ENCODE peak calls at places on chromosomes 12 and 14, in ten cellular contexts. One of them, this sample, is unnamed.

GRCh38 chr12:11949738-11950403 is 120.9 kb upstream of the BCL2L14 start:
- DNase-seq in epithelial cell of esophagus: no peak
- DNase-seq in mesothelial cell of epicardium: no peak
- DNase-seq in tibial nerve: no peak
- DNase-seq in BJ: no peak
- DNase-seq in dorsolateral prefrontal cortex: no peak
- DNase-seq in body of pancreas: peak; percentile 61
- DNase-seq in GM12864: no peak
- DNase-seq in GM13976: no peak
- DNase-seq in fibroblast of lung: no peak
- DNase-seq in this sample: no peak

GRCh38 chr12:11797317-11797913 is 147.9 kb downstream of the ETV6 start:
- DNase-seq in body of pancreas: no peak
- DNase-seq in tibial nerve: no peak
- DNase-seq in epithelial cell of esophagus: no peak
- DNase-seq in GM13976: no peak
- DNase-seq in GM12864: no peak
- DNase-seq in mesothelial cell of epicardium: no peak
- DNase-seq in dorsolateral prefrontal cortex: no peak
- DNase-seq in BJ: peak; percentile 76
- DNase-seq in fibroblast of lung: peak; percentile 72
- DNase-seq in this sample: no peak

GRCh38 chr12:110266980-110267620 is 13.9 kb upstream of the ATP2A2 start:
- DNase-seq in epithelial cell of esophagus: peak; percentile 35
- DNase-seq in GM12864: no peak
- DNase-seq in mesothelial cell of epicardium: peak; percentile 76
- DNase-seq in dorsolateral prefrontal cortex: no peak
- DNase-seq in GM13976: no peak
- DNase-seq in tibial nerve: no peak
- DNase-seq in BJ: peak; percentile 70
- DNase-seq in body of pancreas: peak; percentile 27
- DNase-seq in fibroblast of lung: peak; percentile 65
- DNase-seq in this sample: no peak

GRCh38 chr12:44874981-44875416 is 1.1 kb downstream of the NELL2 start:
- DNase-seq in GM12864: no peak
- DNase-seq in epithelial cell of esophagus: no peak
- DNase-seq in fibroblast of lung: no peak
- DNase-seq in body of pancreas: no peak
- DNase-seq in GM13976: peak; percentile 29
- DNase-seq in BJ: no peak
- DNase-seq in tibial nerve: no peak
- DNase-seq in mesothelial cell of epicardium: no peak
- DNase-seq in dorsolateral prefrontal cortex: peak; percentile 40
- DNase-seq in this sample: no peak

GRCh38 chr12:70230934-70231606 is 12.2 kb upstream of the CNOT2 start:
- DNase-seq in dorsolateral prefrontal cortex: no peak
- DNase-seq in body of pancreas: no peak
- DNase-seq in epithelial cell of esophagus: no peak
- DNase-seq in mesothelial cell of epicardium: no peak
- DNase-seq in BJ: no peak
- DNase-seq in GM13976: no peak
- DNase-seq in tibial nerve: no peak
- DNase-seq in GM12864: no peak
- DNase-seq in fibroblast of lung: no peak
- DNase-seq in this sample: no peak

GRCh38 chr12:94277426-94278000 is 129.1 kb downstream of the PLXNC1 start:
- DNase-seq in epithelial cell of esophagus: no peak
- DNase-seq in BJ: no peak
- DNase-seq in dorsolateral prefrontal cortex: peak; percentile 59
- DNase-seq in GM12864: no peak
- DNase-seq in body of pancreas: no peak
- DNase-seq in fibroblast of lung: peak; percentile 73
- DNase-seq in GM13976: no peak
- DNase-seq in tibial nerve: peak; percentile 53
- DNase-seq in mesothelial cell of epicardium: no peak
- DNase-seq in this sample: no peak

GRCh38 chr12:106975098-106975497 is 11.8 kb downstream of the MTERF2 start:
- DNase-seq in tibial nerve: no peak
- DNase-seq in epithelial cell of esophagus: no peak
- DNase-seq in body of pancreas: no peak
- DNase-seq in fibroblast of lung: no peak
- DNase-seq in BJ: no peak
- DNase-seq in mesothelial cell of epicardium: no peak
- DNase-seq in GM12864: no peak
- DNase-seq in dorsolateral prefrontal cortex: no peak
- DNase-seq in GM13976: no peak
- DNase-seq in this sample: no peak

GRCh38 chr12:50187084-50187900 is 20.1 kb upstream of the CERS5 start:
- DNase-seq in BJ: peak; percentile 94
- DNase-seq in body of pancreas: no peak
- DNase-seq in fibroblast of lung: peak; percentile 80
- DNase-seq in GM13976: peak; percentile 58
- DNase-seq in mesothelial cell of epicardium: no peak
- DNase-seq in GM12864: no peak
- DNase-seq in dorsolateral prefrontal cortex: no peak
- DNase-seq in tibial nerve: no peak
- DNase-seq in epithelial cell of esophagus: no peak
- DNase-seq in this sample: no peak

GRCh38 chr12:65958456-65958855 is 134.2 kb downstream of the HMGA2 start:
- DNase-seq in GM12864: no peak
- DNase-seq in BJ: no peak
- DNase-seq in tibial nerve: no peak
- DNase-seq in mesothelial cell of epicardium: no peak
- DNase-seq in GM13976: no peak
- DNase-seq in epithelial cell of esophagus: peak; percentile 92
- DNase-seq in fibroblast of lung: no peak
- DNase-seq in dorsolateral prefrontal cortex: no peak
- DNase-seq in body of pancreas: peak; percentile 8
- DNase-seq in this sample: no peak

GRCh38 chr14:105487449-105487985 is 831 bp downstream of the CRIP1 start:
- DNase-seq in BJ: no peak
- DNase-seq in dorsolateral prefrontal cortex: no peak
- DNase-seq in tibial nerve: no peak
- DNase-seq in mesothelial cell of epicardium: no peak
- DNase-seq in epithelial cell of esophagus: no peak
- DNase-seq in fibroblast of lung: no peak
- DNase-seq in GM12864: no peak
- DNase-seq in body of pancreas: no peak
- DNase-seq in GM13976: no peak
- DNase-seq in this sample: no peak

GRCh38 chr12:118625050-118625675 is 248.8 kb downstream of the SUDS3 start:
- DNase-seq in BJ: no peak
- DNase-seq in body of pancreas: no peak
- DNase-seq in tibial nerve: no peak
- DNase-seq in dorsolateral prefrontal cortex: no peak
- DNase-seq in mesothelial cell of epicardium: no peak
- DNase-seq in GM12864: no peak
- DNase-seq in fibroblast of lung: no peak
- DNase-seq in epithelial cell of esophagus: no peak
- DNase-seq in GM13976: no peak
- DNase-seq in this sample: no peak

GRCh38 chr14:52551696-52552062 is 626 bp downstream of the TXNDC16 start:
- DNase-seq in dorsolateral prefrontal cortex: no peak
- DNase-seq in GM12864: no peak
- DNase-seq in BJ: no peak
- DNase-seq in fibroblast of lung: peak; percentile 52
- DNase-seq in mesothelial cell of epicardium: no peak
- DNase-seq in GM13976: peak; percentile 20
- DNase-seq in epithelial cell of esophagus: peak; percentile 24
- DNase-seq in tibial nerve: no peak
- DNase-seq in body of pancreas: peak; percentile 22
- DNase-seq in this sample: no peak

GRCh38 chr12:13204428-13204827 is 7.9 kb downstream of the EMP1 start:
- DNase-seq in body of pancreas: no peak
- DNase-seq in BJ: no peak
- DNase-seq in GM13976: no peak
- DNase-seq in GM12864: no peak
- DNase-seq in mesothelial cell of epicardium: no peak
- DNase-seq in tibial nerve: no peak
- DNase-seq in dorsolateral prefrontal cortex: no peak
- DNase-seq in fibroblast of lung: peak; percentile 90
- DNase-seq in epithelial cell of esophagus: no peak
- DNase-seq in this sample: no peak

GRCh38 chr12:7905071-7905470 is 30.9 kb downstream of the SLC2A3 start:
- DNase-seq in body of pancreas: no peak
- DNase-seq in GM13976: no peak
- DNase-seq in BJ: no peak
- DNase-seq in mesothelial cell of epicardium: no peak
- DNase-seq in GM12864: no peak
- DNase-seq in tibial nerve: no peak
- DNase-seq in dorsolateral prefrontal cortex: no peak
- DNase-seq in fibroblast of lung: peak; percentile 48
- DNase-seq in epithelial cell of esophagus: no peak
- DNase-seq in this sample: no peak

GRCh38 chr14:82055511-82055910 is 521.9 kb upstream of the SEL1L start:
- DNase-seq in BJ: no peak
- DNase-seq in GM13976: no peak
- DNase-seq in dorsolateral prefrontal cortex: no peak
- DNase-seq in body of pancreas: no peak
- DNase-seq in tibial nerve: no peak
- DNase-seq in epithelial cell of esophagus: no peak
- DNase-seq in mesothelial cell of epicardium: no peak
- DNase-seq in fibroblast of lung: no peak
- DNase-seq in GM12864: no peak
- DNase-seq in this sample: no peak

GRCh38 chr12:108696111-108696995 is 35.0 kb downstream of the CORO1C start:
- DNase-seq in body of pancreas: no peak
- DNase-seq in BJ: peak; percentile 57
- DNase-seq in mesothelial cell of epicardium: no peak
- DNase-seq in fibroblast of lung: peak; percentile 99
- DNase-seq in GM13976: no peak
- DNase-seq in dorsolateral prefrontal cortex: no peak
- DNase-seq in tibial nerve: no peak
- DNase-seq in epithelial cell of esophagus: peak; percentile 99
- DNase-seq in GM12864: no peak
- DNase-seq in this sample: no peak

GRCh38 chr14:25406818-25407217 is 356.9 kb upstream of the STXBP6 start:
- DNase-seq in dorsolateral prefrontal cortex: no peak
- DNase-seq in BJ: no peak
- DNase-seq in epithelial cell of esophagus: peak; percentile 52
- DNase-seq in mesothelial cell of epicardium: no peak
- DNase-seq in GM13976: no peak
- DNase-seq in GM12864: no peak
- DNase-seq in tibial nerve: no peak
- DNase-seq in fibroblast of lung: no peak
- DNase-seq in body of pancreas: peak; percentile 44
- DNase-seq in this sample: no peak

GRCh38 chr12:85076688-85077430 is 40.7 kb downstream of the LRRIQ1 start:
- DNase-seq in epithelial cell of esophagus: peak; percentile 94
- DNase-seq in GM13976: peak; percentile 7
- DNase-seq in BJ: peak; percentile 37
- DNase-seq in body of pancreas: peak; percentile 4
- DNase-seq in dorsolateral prefrontal cortex: no peak
- DNase-seq in mesothelial cell of epicardium: no peak
- DNase-seq in fibroblast of lung: peak; percentile 83
- DNase-seq in tibial nerve: no peak
- DNase-seq in GM12864: no peak
- DNase-seq in this sample: no peak

DNA sequence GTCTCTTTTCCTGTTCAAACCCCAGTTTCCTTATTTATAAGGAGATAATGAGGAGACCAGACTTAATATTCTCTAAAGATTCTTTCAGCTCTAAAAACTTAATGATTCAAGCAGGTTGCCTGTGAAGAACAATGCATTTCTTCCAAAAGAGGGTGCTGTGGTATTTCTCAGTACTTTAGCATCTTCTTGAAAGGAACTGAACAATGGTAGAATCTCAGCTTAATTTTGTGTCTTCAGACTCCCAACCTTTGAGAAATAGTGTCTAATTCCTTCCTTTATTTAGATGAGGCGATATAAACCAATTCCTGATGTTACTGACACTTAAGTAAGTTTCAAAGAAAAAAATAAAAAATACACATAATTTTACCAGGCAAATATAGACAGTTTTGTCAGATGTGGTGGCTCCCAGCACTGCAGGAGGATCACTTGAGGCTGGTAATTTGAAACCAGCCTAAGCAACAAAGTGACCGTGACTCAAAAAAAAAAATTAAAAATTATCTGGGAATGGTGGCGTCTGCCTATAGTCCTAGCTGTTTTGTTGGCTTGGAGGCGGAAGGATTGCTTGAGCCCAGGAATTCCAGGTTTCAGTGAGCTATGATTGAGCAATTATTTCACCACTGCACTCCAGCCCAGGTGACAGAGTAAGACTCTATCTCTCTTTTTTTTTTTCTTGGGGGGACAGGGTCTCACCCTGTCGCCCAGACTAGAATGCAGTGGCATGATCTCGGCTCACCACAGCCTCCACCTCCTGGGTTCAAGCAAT is 76.9 kb upstream of the PSMA6 start:
- DNase-seq in GM13976: peak; percentile 42
- DNase-seq in tibial nerve: no peak
- DNase-seq in GM12864: peak; percentile 16
- DNase-seq in body of pancreas: no peak
- DNase-seq in fibroblast of lung: peak; percentile 83
- DNase-seq in epithelial cell of esophagus: peak; percentile 64
- DNase-seq in BJ: peak; percentile 29
- DNase-seq in mesothelial cell of epicardium: no peak
- DNase-seq in dorsolateral prefrontal cortex: no peak
- DNase-seq in this sample: no peak
- TF ChIP-seq CTCF in GM13976: peak; percentile 24
- TF ChIP-seq CTCF in tibial nerve: peak; percentile 58
- TF ChIP-seq CTCF in GM12864: peak; percentile 27
- TF ChIP-seq CTCF in body of pancreas: peak; percentile 24
- TF ChIP-seq CTCF in fibroblast of lung: peak; percentile 50
- TF ChIP-seq CTCF in epithelial cell of esophagus: peak; percentile 33
- TF ChIP-seq CTCF in BJ: peak; percentile 65
- TF ChIP-seq CTCF in mesothelial cell of epicardium: no peak
- TF ChIP-seq CTCF in dorsolateral prefrontal cortex: peak; percentile 59
- TF ChIP-seq CTCF in this sample: peak; percentile 47

GRCh38 chr12:43676183-43676813 is 82.3 kb downstream of the PUS7L start:
- DNase-seq in GM12864: peak; percentile 16
- DNase-seq in fibroblast of lung: peak; percentile 6
- DNase-seq in epithelial cell of esophagus: peak; percentile 42
- DNase-seq in GM13976: peak; percentile 57
- DNase-seq in mesothelial cell of epicardium: no peak
- DNase-seq in dorsolateral prefrontal cortex: no peak
- DNase-seq in BJ: no peak
- DNase-seq in body of pancreas: peak; percentile 9
- DNase-seq in tibial nerve: no peak
- DNase-seq in this sample: no peak
- TF ChIP-seq CTCF in GM12864: peak; percentile 87
- TF ChIP-seq CTCF in fibroblast of lung: peak; percentile 42
- TF ChIP-seq CTCF in epithelial cell of esophagus: peak; percentile 67
- TF ChIP-seq CTCF in GM13976: peak; percentile 63
- TF ChIP-seq CTCF in mesothelial cell of epicardium: peak; percentile 20
- TF ChIP-seq CTCF in dorsolateral prefrontal cortex: peak; percentile 10
- TF ChIP-seq CTCF in BJ: peak; percentile 60
- TF ChIP-seq CTCF in body of pancreas: peak; percentile 25
- TF ChIP-seq CTCF in tibial nerve: no peak
- TF ChIP-seq CTCF in this sample: peak; percentile 39

GRCh38 chr12:39990122-39991101 is 115.5 kb downstream of the SLC2A13 start:
- DNase-seq in GM12864: peak; percentile 2
- DNase-seq in dorsolateral prefrontal cortex: no peak
- DNase-seq in tibial nerve: peak; percentile 42
- DNase-seq in GM13976: peak; percentile 36
- DNase-seq in mesothelial cell of epicardium: peak; percentile 64
- DNase-seq in BJ: no peak
- DNase-seq in body of pancreas: peak; percentile 59
- DNase-seq in epithelial cell of esophagus: peak; percentile 58
- DNase-seq in fibroblast of lung: peak; percentile 57
- DNase-seq in this sample: peak; percentile 33
- TF ChIP-seq CTCF in GM12864: peak; percentile 87
- TF ChIP-seq CTCF in dorsolateral prefrontal cortex: peak; percentile 74
- TF ChIP-seq CTCF in tibial nerve: peak; percentile 65
- TF ChIP-seq CTCF in GM13976: peak; percentile 73
- TF ChIP-seq CTCF in mesothelial cell of epicardium: peak; percentile 81
- TF ChIP-seq CTCF in BJ: peak; percentile 88
- TF ChIP-seq CTCF in body of pancreas: peak; percentile 77
- TF ChIP-seq CTCF in epithelial cell of esophagus: peak; percentile 85
- TF ChIP-seq CTCF in fibroblast of lung: peak; percentile 84
- TF ChIP-seq CTCF in this sample: peak; percentile 87

GRCh38 chr12:132373967-132374820 is 44.8 kb upstream of the GALNT9 start:
- DNase-seq in body of pancreas: no peak
- DNase-seq in GM12864: no peak
- DNase-seq in fibroblast of lung: peak; percentile 19
- DNase-seq in dorsolateral prefrontal cortex: peak; percentile 25
- DNase-seq in BJ: no peak
- DNase-seq in mesothelial cell of epicardium: no peak
- DNase-seq in GM13976: no peak
- DNase-seq in epithelial cell of esophagus: no peak
- DNase-seq in tibial nerve: no peak
- DNase-seq in this sample: no peak
- TF ChIP-seq CTCF in body of pancreas: no peak
- TF ChIP-seq CTCF in GM12864: no peak
- TF ChIP-seq CTCF in fibroblast of lung: peak; percentile 15
- TF ChIP-seq CTCF in dorsolateral prefrontal cortex: no peak
- TF ChIP-seq CTCF in BJ: peak; percentile 40
- TF ChIP-seq CTCF in mesothelial cell of epicardium: no peak
- TF ChIP-seq CTCF in GM13976: no peak
- TF ChIP-seq CTCF in epithelial cell of esophagus: no peak
- TF ChIP-seq CTCF in tibial nerve: no peak
- TF ChIP-seq CTCF in this sample: no peak